ENCODE peak calls at places on chromosome 12, in six cellular contexts. A, C, E, O, D and F are unnamed samples.

GRCh38 chr12:10121278-10121677 is 8.7 kb downstream of the CLEC7A start:
- DNase-seq in A (no peak), C (no peak), E (no peak), O (no peak), D (no peak), F (no peak)

GRCh38 chr12:105880824-105881388 is 257.8 kb downstream of the NUAK1 start:
- DNase-seq in A (no peak), C (no peak), E (no peak), O (no peak), D (no peak), F (no peak)

GRCh38 chr12:104049278-104050257 is at the start of gene GLT8D2:
- DNase-seq in A (peak), C (peak), E (peak), O (peak), D (peak), F (peak)

GRCh38 chr12:107749094-107749493 is 11.8 kb downstream of the PRDM4 start:
- DNase-seq in A (peak), C (no peak), E (no peak), O (peak), D (no peak), F (no peak)

GRCh38 chr12:32535260-32535999 is 136.1 kb downstream of the FGD4 start:
- DNase-seq in A (peak), C (peak), E (peak), O (peak), D (peak), F (peak)

GRCh38 chr12:116202433-116202832 is 75.1 kb downstream of the MED13L start:
- DNase-seq in A (no peak), C (no peak), E (no peak), O (no peak), D (no peak), F (no peak)

GRCh38 chr12:9626291-9626690 is 18.6 kb upstream of the KLRB1 start:
- DNase-seq in A (no peak), C (no peak), E (no peak), O (peak), D (no peak), F (no peak)

GRCh38 chr12:80648866-80649265 is 58.6 kb upstream of the MYF6 start:
- DNase-seq in A (peak), C (no peak), E (no peak), O (peak), D (no peak), F (no peak)

GRCh38 chr12:121799175-121799841 is 4.5 kb upstream of the SETD1B start:
- DNase-seq in A (peak), C (peak), E (peak), O (peak), D (peak), F (peak)

GRCh38 chr12:57725851-57726150 is 12.7 kb downstream of the AGAP2 start:
- DNase-seq in A (no peak), C (no peak), E (no peak), O (no peak), D (no peak), F (no peak)

GRCh38 chr12:14260011-14260993 is 105.2 kb upstream of the ATF7IP start:
- DNase-seq in A (peak), C (peak), E (peak), O (peak), D (peak), F (peak)

GRCh38 chr12:85803923-85804322 is 32.3 kb downstream of the RASSF9 start:
- DNase-seq in A (no peak), C (no peak), E (no peak), O (no peak), D (no peak), F (no peak)

GRCh38 chr12:57735952-57736742 is 2.4 kb downstream of the AGAP2 start:
- DNase-seq in A (peak), C (no peak), E (peak), O (no peak), D (no peak), F (no peak)

GRCh38 chr12:112938751-112939150 is 477 bp downstream of the OAS3 start:
- DNase-seq in A (peak), C (no peak), E (no peak), O (no peak), D (no peak), F (no peak)

GRCh38 chr12:53994268-53994690 is 5.7 kb upstream of the HOXC9 start:
- DNase-seq in A (no peak), C (no peak), E (no peak), O (no peak), D (no peak), F (no peak)

GRCh38 chr12:16086462-16086861 is 175.3 kb downstream of the DERA start:
- DNase-seq in A (no peak), C (no peak), E (no peak), O (no peak), D (no peak), F (no peak)

GRCh38 chr12:51393676-51394545 is 2.7 kb upstream of the GALNT6 start:
- DNase-seq in A (peak), C (no peak), E (no peak), O (peak), D (no peak), F (peak)

GRCh38 chr12:112963227-112963861 is 15.0 kb upstream of the OAS2 start:
- DNase-seq in A (no peak), C (no peak), E (no peak), O (no peak), D (no peak), F (no peak)

GRCh38 chr12:51269174-51270066 is 795 bp downstream of the SMAGP start:
- DNase-seq in A (peak), C (peak), E (peak), O (peak), D (peak), F (no peak)

GRCh38 chr12:70393787-70394519 is 27.9 kb downstream of the KCNMB4 start:
- DNase-seq in A (peak), C (no peak), E (no peak), O (peak), D (no peak), F (no peak)

GRCh38 chr12:132346496-132347470 is 17.4 kb upstream of the GALNT9 start:
- DNase-seq in A (no peak), C (no peak), E (peak), O (no peak), D (no peak), F (no peak)

GRCh38 chr12:34305176-34305575 is 282.9 kb downstream of the ALG10 start:
- DNase-seq in A (no peak), C (no peak), E (no peak), O (no peak), D (no peak), F (no peak)

GRCh38 chr12:93699271-93700141 is 22.3 kb downstream of the CRADD start:
- DNase-seq in A (peak), C (no peak), E (no peak), O (peak), D (no peak), F (no peak)

GRCh38 chr12:2759733-2760132 is 35.0 kb upstream of the FKBP4 start:
- DNase-seq in A (no peak), C (no peak), E (no peak), O (no peak), D (no peak), F (no peak)

GRCh38 chr12:29698756-29699155 is 85.0 kb downstream of the TMTC1 start:
- DNase-seq in A (no peak), C (no peak), E (no peak), O (no peak), D (no peak), F (no peak)

GRCh38 chr12:107441906-107442305 is 243.7 kb upstream of the PWP1 start:
- DNase-seq in A (peak), C (no peak), E (no peak), O (peak), D (no peak), F (no peak)

GRCh38 chr12:39958377-39958776 is 147.5 kb downstream of the SLC2A13 start:
- DNase-seq in A (no peak), C (no peak), E (no peak), O (no peak), D (no peak), F (no peak)

GRCh38 chr12:94663702-94664101 is 13.3 kb upstream of the TMCC3 start:
- DNase-seq in A (no peak), C (no peak), E (no peak), O (no peak), D (no peak), F (no peak)

GRCh38 chr12:14885718-14886201 is at the start of gene MGP:
- DNase-seq in A (peak), C (no peak), E (no peak), O (no peak), D (peak), F (peak)

GRCh38 chr12:112810235-112810917 is 18.8 kb downstream of the RPH3A start:
- DNase-seq in A (no peak), C (no peak), E (no peak), O (no peak), D (no peak), F (no peak)

GRCh38 chr12:124053855-124054254 is 80.8 kb downstream of the ZNF664 start:
- DNase-seq in A (no peak), C (no peak), E (peak), O (peak), D (no peak), F (no peak)

GRCh38 chr12:130468186-130468585 is 130.5 kb downstream of the PIWIL1 start:
- DNase-seq in A (no peak), C (no peak), E (no peak), O (no peak), D (no peak), F (no peak)

GRCh38 chr12:101414533-101415119 is 7.1 kb upstream of the ARL1 start:
- DNase-seq in A (peak), C (no peak), E (no peak), O (peak), D (no peak), F (no peak)

GRCh38 chr12:124512667-124513296 is 54.6 kb downstream of the NCOR2 start:
- DNase-seq in A (peak), C (peak), E (peak), O (peak), D (peak), F (peak)

GRCh38 chr12:107228076-107228475 is 134.7 kb upstream of the CRY1 start:
- DNase-seq in A (no peak), C (no peak), E (no peak), O (no peak), D (no peak), F (no peak)

GRCh38 chr12:88624911-88625310 is 44.6 kb upstream of the KITLG start:
- DNase-seq in A (peak), C (no peak), E (no peak), O (peak), D (no peak), F (no peak)

DNA sequence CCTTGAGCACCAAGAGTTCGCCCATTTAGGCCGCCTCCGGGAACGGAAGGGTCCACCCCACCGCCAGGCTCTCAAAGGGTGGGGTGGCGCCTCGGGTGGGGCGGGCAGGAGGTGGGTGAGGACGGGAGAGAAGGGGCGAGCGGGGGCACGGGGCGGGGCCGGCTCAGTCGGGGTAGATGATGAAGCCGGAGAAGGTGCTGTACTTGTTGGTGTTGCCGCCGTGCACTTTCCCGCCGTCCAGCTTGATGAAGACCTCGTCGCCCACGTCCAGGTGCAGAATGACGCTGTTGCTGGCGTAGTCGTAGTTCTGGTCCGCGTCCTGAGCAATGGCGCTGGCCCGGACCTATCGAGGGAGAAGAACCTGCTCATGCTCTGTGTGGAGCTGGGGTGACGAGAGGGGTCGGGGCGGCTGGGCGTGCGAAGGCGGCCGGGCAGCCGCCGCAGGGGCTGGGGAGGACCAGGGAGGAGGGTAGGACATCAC is 4.1 kb downstream of the C1QL4 start:
- DNase-seq in A (no peak), C (peak), E (no peak), O (no peak), D (peak), F (peak)
- H3K4me3 ChIP-seq in A (no peak), C (no peak), E (no peak), O (peak), D (peak), F (no peak)

GRCh38 chr12:4584896-4585295 is 22.9 kb downstream of the DYRK4 start:
- DNase-seq in A (no peak), C (no peak), E (no peak), O (no peak), D (no peak), F (peak)
- TF ChIP-seq CTCF in A (no peak), C (no peak), E (no peak), O (no peak), D (no peak), F (no peak)

DNA sequence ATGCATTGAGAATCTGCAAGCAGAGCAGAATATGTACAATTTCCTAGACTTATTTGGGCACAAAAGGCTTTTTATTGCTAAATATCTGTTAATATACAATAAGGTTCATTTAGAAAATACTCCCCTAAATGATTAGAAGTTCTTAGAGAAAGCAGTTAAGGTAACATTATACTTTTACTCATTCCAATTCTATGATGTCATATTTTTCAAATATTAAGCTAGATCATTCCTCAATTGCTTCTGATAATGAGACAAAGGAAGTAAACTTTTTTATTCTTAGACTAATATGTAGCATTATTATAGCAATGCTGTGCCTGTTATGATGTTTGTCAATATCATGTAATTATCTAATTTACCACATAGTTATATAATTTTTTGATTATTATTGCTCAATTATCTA is 447.0 kb downstream of the SLC16A7 start:
- DNase-seq in A (no peak), C (no peak), E (no peak), O (peak), D (no peak), F (no peak)
- H3K4me3 ChIP-seq in A (no peak), C (no peak), E (no peak), O (no peak), D (no peak), F (no peak)

GRCh38 chr12:19402211-19402610 is 37.1 kb upstream of the AEBP2 start:
- DNase-seq in A (no peak), C (no peak), E (no peak), O (peak), D (no peak), F (no peak)
- TF ChIP-seq CTCF in A (no peak), C (no peak), E (no peak), O (no peak), D (no peak), F (no peak)

GRCh38 chr12:11601647-11602046 is 47.8 kb upstream of the ETV6 start:
- DNase-seq in A (no peak), C (no peak), E (no peak), O (no peak), D (no peak), F (no peak)

GRCh38 chr12:11609045-11609444 is 40.4 kb upstream of the ETV6 start:
- DNase-seq in A (no peak), C (no peak), E (no peak), O (no peak), D (no peak), F (no peak)

DNA sequence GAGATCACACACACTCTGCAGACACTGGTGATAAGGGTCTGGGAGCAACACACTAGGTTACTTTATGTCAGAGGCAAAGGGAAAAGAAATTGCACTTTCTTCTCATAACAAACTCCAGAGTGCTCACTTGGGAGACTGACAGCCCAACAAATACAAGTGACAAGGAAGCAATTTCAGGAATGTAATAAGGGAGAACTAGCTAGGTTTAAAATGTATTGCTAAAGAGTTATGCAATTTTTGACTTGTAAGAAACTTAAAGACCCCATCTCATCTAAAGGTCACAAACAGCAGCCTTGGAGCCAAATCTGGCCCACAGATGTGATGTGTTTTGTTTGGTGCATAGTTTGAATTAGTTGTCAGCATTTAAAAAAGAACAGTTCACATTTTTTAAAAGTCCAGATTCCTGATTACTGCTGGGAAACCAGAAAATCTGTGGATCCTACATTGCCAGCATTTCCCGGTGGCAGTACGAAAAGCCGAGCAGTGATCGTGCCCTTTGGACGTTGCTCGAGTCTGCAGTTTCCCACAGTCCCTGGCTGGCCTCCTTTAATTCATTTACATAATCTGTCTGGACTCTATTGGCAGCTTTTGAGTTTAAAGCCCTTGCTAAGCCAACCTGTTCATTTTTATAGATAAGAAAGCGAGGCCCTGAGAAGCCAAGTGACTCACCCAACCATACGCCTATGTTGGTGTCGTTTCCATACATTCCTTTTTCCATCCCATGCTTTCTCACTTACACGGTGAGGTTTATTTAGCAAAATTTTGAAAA is 42.0 kb upstream of the ETV6 start:
- DNase-seq in A (no peak), C (no peak), E (no peak), O (no peak), D (no peak), F (no peak)
- H3K4me3 ChIP-seq in A (no peak), C (no peak), E (no peak), O (no peak), D (no peak), F (no peak)

DNA sequence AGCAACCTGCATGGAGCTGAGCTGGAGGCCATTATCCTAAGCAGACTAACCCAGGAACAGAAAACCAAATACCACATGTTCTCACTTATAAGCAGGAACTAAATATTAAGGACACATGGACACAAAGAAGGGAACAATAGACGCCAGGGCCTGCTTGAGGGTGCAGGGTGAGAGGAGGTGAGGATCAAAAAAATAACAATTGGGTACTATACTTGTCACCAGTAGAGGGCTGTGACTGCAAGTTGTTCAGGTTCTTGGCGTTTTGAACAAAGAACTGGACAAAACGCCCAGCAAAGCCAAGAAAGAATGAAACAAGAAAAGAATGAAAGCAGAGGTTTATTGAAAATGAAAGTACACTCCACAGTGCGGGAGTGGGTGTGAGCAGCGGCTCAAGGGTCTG is 208.5 kb upstream of the NEDD1 start:
- DNase-seq in A (no peak), C (no peak), E (no peak), O (no peak), D (no peak), F (no peak)
- TF ChIP-seq CTCF in A (peak), C (no peak), E (no peak), O (no peak), D (no peak), F (no peak)